ENCODE peak calls at places on chromosomes 5 and 9, in five cellular contexts. C, D, J, F and V are unnamed samples.

GRCh38 chr5:14445581-14446290 is 135.9 kb upstream of the OTULINL start:
- DNase-seq in C (peak), D (no peak), J (no peak), F (peak), V (peak)

GRCh38 chr5:78187172-78187571 is 107.3 kb downstream of the AP3B1 start:
- DNase-seq in C (no peak), D (no peak), J (no peak), F (no peak), V (no peak)

GRCh38 chr5:5158472-5158895 is 18.4 kb downstream of the ADAMTS16 start:
- DNase-seq in C (no peak), D (no peak), J (no peak), F (no peak), V (no peak)

GRCh38 chr9:121073038-121073437 is 1.7 kb upstream of the CNTRL start:
- DNase-seq in C (peak), D (peak), J (peak), F (peak), V (peak)

GRCh38 chr5:113264061-113264460 is 170.7 kb downstream of the TSSK1B start:
- DNase-seq in C (no peak), D (no peak), J (no peak), F (no peak), V (no peak)

GRCh38 chr5:18553269-18553668 is 919.0 kb downstream of the TAF11L14 start:
- DNase-seq in C (no peak), D (no peak), J (no peak), F (no peak), V (no peak)

GRCh38 chr9:93121316-93122241 is 12.5 kb downstream of the NINJ1 start:
- DNase-seq in C (peak), D (peak), J (peak), F (no peak), V (no peak)

GRCh38 chr5:32098806-32099435 is 75.2 kb downstream of the GOLPH3 start:
- DNase-seq in C (no peak), D (no peak), J (no peak), F (peak), V (no peak)

GRCh38 chr5:157182143-157182757 is 1.6 kb downstream of the ITK start:
- DNase-seq in C (no peak), D (no peak), J (no peak), F (no peak), V (no peak)

GRCh38 chr9:18489861-18490260 is 15.9 kb downstream of the ADAMTSL1 start:
- DNase-seq in C (no peak), D (no peak), J (no peak), F (peak), V (no peak)

GRCh38 chr9:114779352-114779845 is 26.4 kb downstream of the TNFSF15 start:
- DNase-seq in C (no peak), D (peak), J (no peak), F (peak), V (peak)

GRCh38 chr5:72195581-72195980 is 88.3 kb downstream of the MAP1B start:
- DNase-seq in C (no peak), D (no peak), J (no peak), F (no peak), V (no peak)

GRCh38 chr5:135602882-135603721 is 24.3 kb upstream of the CXCL14 start:
- DNase-seq in C (no peak), D (no peak), J (peak), F (no peak), V (peak)

GRCh38 chr5:139395844-139396640 is 1.1 kb upstream of the PROB1 start:
- DNase-seq in C (peak), D (no peak), J (no peak), F (no peak), V (no peak)

GRCh38 chr5:122175852-122176251 is 46.5 kb downstream of the ZNF474 start:
- DNase-seq in C (no peak), D (no peak), J (no peak), F (no peak), V (no peak)

GRCh38 chr9:109990541-109990940 is 210.5 kb downstream of the PALM2AKAP2 start:
- DNase-seq in C (no peak), D (no peak), J (no peak), F (no peak), V (no peak)

GRCh38 chr5:96972599-96973334 is 36.9 kb downstream of the LNPEP start:
- DNase-seq in C (no peak), D (no peak), J (no peak), F (no peak), V (no peak)

GRCh38 chr5:157670662-157671591 is at the start of gene C5orf52:
- DNase-seq in C (peak), D (peak), J (no peak), F (peak), V (no peak)

GRCh38 chr9:88993327-88993726 is 2.1 kb downstream of the S1PR3 start:
- DNase-seq in C (no peak), D (peak), J (no peak), F (peak), V (no peak)

GRCh38 chr5:139389701-139390638 is at the start of gene MZB1:
- DNase-seq in C (no peak), D (no peak), J (peak), F (no peak), V (no peak)

GRCh38 chr5:173602423-173602822 is 14.0 kb downstream of the BOD1 start:
- DNase-seq in C (no peak), D (peak), J (no peak), F (no peak), V (no peak)

GRCh38 chr5:34499001-34499734 is 157.0 kb upstream of the RAI14 start:
- DNase-seq in C (no peak), D (no peak), J (no peak), F (peak), V (no peak)

GRCh38 chr5:37842048-37842447 is 2.2 kb upstream of the GDNF start:
- DNase-seq in C (no peak), D (no peak), J (no peak), F (no peak), V (no peak)

GRCh38 chr5:61625682-61626620 is 293.9 kb downstream of the ZSWIM6 start:
- DNase-seq in C (peak), D (peak), J (peak), F (peak), V (peak)

GRCh38 chr5:34536699-34537098 is 119.4 kb upstream of the RAI14 start:
- DNase-seq in C (no peak), D (no peak), J (no peak), F (no peak), V (no peak)

GRCh38 chr5:659496-660263 is 33.5 kb downstream of the TPPP start:
- DNase-seq in C (peak), D (no peak), J (peak), F (no peak), V (no peak)

GRCh38 chr9:130480673-130481072 is 35.9 kb downstream of the ASS1 start:
- DNase-seq in C (no peak), D (no peak), J (no peak), F (no peak), V (no peak)
- TF ChIP-seq CTCF in C (no peak), D (no peak), J (no peak), F (no peak), V (no peak)

DNA sequence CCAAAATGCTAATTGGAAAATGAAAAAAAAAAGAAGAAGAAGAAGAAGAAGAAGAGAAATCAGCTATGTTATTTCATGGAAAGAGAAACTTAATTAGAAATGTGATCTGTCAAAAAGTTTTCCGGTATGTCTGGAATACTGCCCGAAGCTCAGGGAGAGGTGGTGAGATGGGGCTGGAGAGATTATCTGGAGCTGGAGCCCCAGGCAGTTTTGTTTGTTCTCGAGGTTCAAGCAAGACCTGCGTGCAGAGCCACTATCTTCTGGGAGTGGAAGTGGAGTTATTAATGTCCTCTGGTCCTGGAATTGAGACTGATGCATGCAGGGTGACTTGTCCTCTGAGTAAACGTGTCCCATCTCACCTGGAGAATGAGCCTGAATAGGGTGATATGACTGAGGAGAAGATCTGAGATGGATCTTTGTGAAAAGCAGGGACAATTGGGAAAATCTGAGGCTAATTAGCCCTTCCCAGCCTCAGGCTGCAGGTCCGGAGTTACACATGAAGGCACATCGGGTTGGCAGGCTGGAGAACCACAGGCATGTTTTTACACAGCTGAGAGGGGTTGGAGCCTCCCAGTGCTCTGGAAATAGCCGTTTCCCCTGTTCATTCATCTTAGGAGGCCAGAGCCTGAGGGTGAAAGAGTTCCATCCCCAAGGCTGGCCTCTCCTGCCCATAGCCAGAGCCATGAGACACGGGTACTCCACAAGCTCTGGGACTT is 70.5 kb downstream of the OLFM1 start:
- DNase-seq in C (no peak), D (no peak), J (no peak), F (no peak), V (no peak)
- H3K4me3 ChIP-seq in C (no peak), D (no peak), J (no peak), F (no peak), V (no peak)

GRCh38 chr9:136690104-136690840 is 3.0 kb upstream of the AGPAT2 start:
- DNase-seq in C (peak), D (peak), J (no peak), F (no peak), V (no peak)
- TF ChIP-seq POLR2A in C (no peak), D (peak), J (no peak), F (no peak), V (no peak)

GRCh38 chr9:4739587-4740372 is 1.2 kb downstream of the AK3 start:
- DNase-seq in C (no peak), D (peak), J (no peak), F (no peak), V (no peak)
- TF ChIP-seq CTCF in C (no peak), D (no peak), J (no peak), F (no peak), V (no peak)